ENCODE peak calls at places on chromosomes 11 and 22, in seven cellular contexts. T is HS-27A, G is psoas muscle, E is MG63, P is AG04449, N is GM03348, S is pulmonary artery endothelial cell. A is an unnamed sample.

GRCh38 chr11:106202935-106203620 is 125.6 kb downstream of the AASDHPPT start:
- DNase-seq in P (no peak), E (no peak), S (no peak), T (no peak), G (no peak), N (no peak), A (no peak)

GRCh38 chr11:36131719-36132349 is 157.4 kb downstream of the COMMD9 start:
- DNase-seq in P (no peak), T (no peak), E (no peak), G (peak; percentile 52), S (peak; percentile 52), N (peak; percentile 75), A (no peak)

GRCh38 chr11:125689460-125689859 is 8.8 kb upstream of the ACRV1 start:
- DNase-seq in N (no peak), E (no peak), P (no peak), T (no peak), S (no peak), G (no peak), A (no peak)

GRCh38 chr11:129324533-129325175 is 51.0 kb upstream of the BARX2 start:
- DNase-seq in S (no peak), G (peak; percentile 46), T (no peak), P (no peak), N (peak; percentile 36), E (no peak), A (no peak)

GRCh38 chr22:39129081-39129480 is 23.4 kb downstream of the CBX7 start:
- DNase-seq in P (no peak), N (no peak), G (no peak), T (no peak), S (no peak), E (no peak), A (no peak)

GRCh38 chr22:34971456-34971855 is 94.5 kb upstream of the ISX start:
- DNase-seq in S (no peak), T (no peak), P (no peak), E (no peak), N (no peak), G (no peak), A (no peak)

GRCh38 chr11:33620423-33621120 is 80.1 kb downstream of the C11orf91 start:
- DNase-seq in E (peak; percentile 58), G (no peak), T (no peak), P (no peak), N (peak; percentile 15), S (peak; percentile 13), A (no peak)

GRCh38 chr11:111469200-111469599 is 43.0 kb downstream of the BTG4 start:
- DNase-seq in E (no peak), S (no peak), P (peak; percentile 17), N (no peak), T (no peak), G (no peak), A (no peak)

GRCh38 chr11:115608976-115609375 is 104.8 kb upstream of the CADM1 start:
- DNase-seq in N (no peak), S (no peak), T (no peak), P (no peak), E (no peak), G (no peak), A (no peak)

GRCh38 chr22:43800970-43801369 is 11.1 kb downstream of the EFCAB6 start:
- DNase-seq in P (no peak), N (no peak), T (no peak), S (no peak), G (no peak), E (no peak), A (no peak)

GRCh38 chr11:74464746-74465145 is 2.6 kb downstream of the KCNE3 start:
- DNase-seq in E (no peak), G (no peak), S (no peak), T (no peak), P (no peak), N (no peak), A (no peak)

GRCh38 chr11:130646881-130647280 is 198.4 kb downstream of the ADAMTS15 start:
- DNase-seq in G (no peak), P (no peak), S (no peak), N (no peak), T (no peak), E (peak; percentile 52), A (no peak)

GRCh38 chr11:20112291-20113146 is 47.8 kb downstream of the DBX1 start:
- DNase-seq in S (peak; percentile 84), N (peak; percentile 92), E (peak; percentile 82), P (peak; percentile 88), T (peak; percentile 88), G (peak; percentile 76), A (no peak)

GRCh38 chr22:29661355-29661754 is 57.9 kb downstream of the NF2 start:
- DNase-seq in G (no peak), S (peak; percentile 5), E (peak; percentile 37), T (no peak), N (peak; percentile 53), P (no peak), A (no peak)

GRCh38 chr11:67276821-67277230 is 10.6 kb downstream of the GRK2 start:
- DNase-seq in P (no peak), S (no peak), T (no peak), G (peak; percentile 63), N (peak; percentile 57), E (peak; percentile 79), A (peak; percentile 44)

GRCh38 chr11:120400564-120401364 is 64.6 kb downstream of the ARHGEF12 start:
- DNase-seq in T (peak; percentile 76), P (peak; percentile 92), S (peak; percentile 66), N (peak; percentile 82), E (peak; percentile 80), G (no peak), A (no peak)

GRCh38 chr11:41498726-41499125 is 39.3 kb upstream of the LRRC4C start:
- DNase-seq in N (peak; percentile 10), S (no peak), G (no peak), E (no peak), P (no peak), T (no peak), A (no peak)

GRCh38 chr11:68066742-68067141 is 27.9 kb downstream of the TCIRG1 start:
- DNase-seq in N (no peak), P (peak; percentile 28), G (no peak), S (no peak), E (no peak), T (no peak), A (no peak)

GRCh38 chr11:79081441-79082124 is 359.2 kb downstream of the TENM4 start:
- DNase-seq in S (no peak), E (no peak), T (no peak), G (no peak), P (no peak), N (no peak), A (no peak)

GRCh38 chr11:47514825-47515647 is 37.9 kb downstream of the CELF1 start:
- DNase-seq in T (peak; percentile 80), N (peak; percentile 68), S (no peak), G (no peak), E (peak; percentile 46), P (no peak), A (peak; percentile 51)

GRCh38 chr11:97332271-97332670 is 942.5 kb downstream of the JRKL start:
- DNase-seq in P (no peak), E (no peak), S (no peak), N (no peak), T (no peak), G (no peak), A (no peak)

GRCh38 chr11:2316169-2316962 is 14.6 kb downstream of the TSPAN32 start:
- DNase-seq in E (no peak), P (no peak), G (no peak), S (no peak), T (no peak), N (no peak), A (no peak)

GRCh38 chr22:44143117-44143495 is 37.6 kb upstream of the PARVG start:
- DNase-seq in T (no peak), S (no peak), P (no peak), E (peak; percentile 21), G (no peak), N (no peak), A (no peak)

GRCh38 chr11:68506908-68507307 is 46.4 kb downstream of the PPP6R3 start:
- DNase-seq in E (no peak), N (no peak), S (no peak), P (no peak), G (no peak), T (no peak), A (no peak)

GRCh38 chr22:43823353-43823908 is 11.3 kb upstream of the EFCAB6 start:
- DNase-seq in T (no peak), P (no peak), E (no peak), N (peak; percentile 2), G (no peak), S (no peak), A (no peak)

GRCh38 chr11:101129203-101129943 is at the start of gene PGR:
- DNase-seq in P (no peak), N (peak; percentile 9), G (peak; percentile 14), T (no peak), E (peak; percentile 20), S (no peak), A (no peak)

A was measured in activated naive CD4-positive, alpha-beta T cell treated with anti-CD3 and anti-CD28 coated beads, Interleukin-2, amount 50 U/mL, for 16 hours.